ENCODE peak calls at places on chromosomes 2 and 18, in eight cellular contexts. B is T-cell, S is GM23338, Q is colonic mucosa, T is fibroblast of lung, V is HL-60, K is occipital lobe, I is heart left ventricle. Z is an unnamed sample.
A peak's percentile ranks its signal among the peaks of the same experiment; 100 is the strongest.

GRCh38 chr18:22551536-22552151 is 133.9 kb upstream of the CTAGE1 start:
- DNase-seq in B (no peak), S (no peak), Q (no peak), T (peak; percentile 86), V (no peak), K (no peak), I (no peak), Z (no peak)

GRCh38 chr18:80147418-80148315 is 38.6 kb downstream of the ADNP2 start:
- DNase-seq in B (peak; percentile 64), S (peak; percentile 84), Q (peak; percentile 91), T (peak; percentile 76), V (peak; percentile 92), K (peak; percentile 82), I (peak; percentile 80), Z (peak; percentile 86)

GRCh38 chr2:215430528-215431187 is 5.2 kb downstream of the FN1 start:
- DNase-seq in B (no peak), S (no peak), Q (no peak), T (peak; percentile 82), V (no peak), K (no peak), I (no peak), Z (no peak)

GRCh38 chr2:65913914-65914786 is 481.8 kb upstream of the SPRED2 start:
- DNase-seq in B (no peak), S (peak; percentile 15), Q (no peak), T (no peak), V (no peak), K (no peak), I (no peak), Z (no peak)

GRCh38 chr2:69222984-69223658 is 163.9 kb downstream of the GFPT1 start:
- DNase-seq in B (no peak), S (no peak), Q (peak; percentile 35), T (peak; percentile 50), V (no peak), K (no peak), I (peak; percentile 65), Z (no peak)

GRCh38 chr2:233369462-233369861 is 15.2 kb downstream of the DGKD start:
- DNase-seq in B (no peak), S (no peak), Q (no peak), T (no peak), V (no peak), K (no peak), I (no peak), Z (no peak)

GRCh38 chr18:10514082-10514481 is 11.7 kb upstream of the NAPG start:
- DNase-seq in B (no peak), S (no peak), Q (no peak), T (no peak), V (no peak), K (no peak), I (no peak), Z (no peak)

GRCh38 chr2:134460583-134460998 is 206.7 kb downstream of the MGAT5 start:
- DNase-seq in B (peak; percentile 31), S (peak; percentile 93), Q (peak; percentile 34), T (peak; percentile 48), V (peak; percentile 54), K (peak; percentile 47), I (peak; percentile 67), Z (peak; percentile 61)